ENCODE peak calls at places on chromosomes 1 and 21, in seven cellular contexts. One of them, this sample, is unnamed.

GRCh38 chr1:48526045-48526714 is 54.2 kb upstream of the SPATA6 start:
- DNase-seq in neural crest cell: no peak
- DNase-seq in fibroblast of lung: peak
- DNase-seq in H9: no peak
- DNase-seq in HCT116: no peak
- DNase-seq in CD4-positive, alpha-beta T cell: no peak
- DNase-seq in activated CD8-positive, alpha-beta T cell treated with anti-CD3 and anti-CD28 coated beads for 36 hours: no peak
- DNase-seq in this sample: no peak

GRCh38 chr1:209383422-209383821 is 200.1 kb upstream of the CAMK1G start:
- DNase-seq in CD4-positive, alpha-beta T cell: no peak
- DNase-seq in activated CD8-positive, alpha-beta T cell treated with anti-CD3 and anti-CD28 coated beads for 36 hours: no peak
- DNase-seq in fibroblast of lung: no peak
- DNase-seq in H9: no peak
- DNase-seq in HCT116: no peak
- DNase-seq in neural crest cell: no peak
- DNase-seq in this sample: no peak

GRCh38 chr1:218739426-218739825 is 394.3 kb downstream of the TGFB2 start:
- DNase-seq in fibroblast of lung: peak
- DNase-seq in neural crest cell: no peak
- DNase-seq in HCT116: no peak
- DNase-seq in H9: no peak
- DNase-seq in CD4-positive, alpha-beta T cell: no peak
- DNase-seq in activated CD8-positive, alpha-beta T cell treated with anti-CD3 and anti-CD28 coated beads for 36 hours: no peak
- DNase-seq in this sample: no peak

GRCh38 chr21:32386195-32386870 is 6.5 kb downstream of the URB1 start:
- DNase-seq in fibroblast of lung: no peak
- DNase-seq in H9: no peak
- DNase-seq in activated CD8-positive, alpha-beta T cell treated with anti-CD3 and anti-CD28 coated beads for 36 hours: no peak
- DNase-seq in neural crest cell: no peak
- DNase-seq in CD4-positive, alpha-beta T cell: no peak
- DNase-seq in HCT116: no peak
- DNase-seq in this sample: no peak

GRCh38 chr1:225890346-225891228 is 1.6 kb upstream of the LEFTY1 start:
- DNase-seq in fibroblast of lung: peak
- DNase-seq in CD4-positive, alpha-beta T cell: no peak
- DNase-seq in activated CD8-positive, alpha-beta T cell treated with anti-CD3 and anti-CD28 coated beads for 36 hours: no peak
- DNase-seq in HCT116: no peak
- DNase-seq in H9: peak
- DNase-seq in neural crest cell: no peak
- DNase-seq in this sample: no peak

GRCh38 chr1:213127074-213127473 is 76.0 kb downstream of the RPS6KC1 start:
- DNase-seq in neural crest cell: no peak
- DNase-seq in HCT116: no peak
- DNase-seq in fibroblast of lung: no peak
- DNase-seq in CD4-positive, alpha-beta T cell: no peak
- DNase-seq in H9: no peak
- DNase-seq in activated CD8-positive, alpha-beta T cell treated with anti-CD3 and anti-CD28 coated beads for 36 hours: no peak
- DNase-seq in this sample: no peak

GRCh38 chr1:94562502-94563260 is 21.1 kb upstream of the F3 start:
- DNase-seq in fibroblast of lung: no peak
- DNase-seq in neural crest cell: peak
- DNase-seq in H9: no peak
- DNase-seq in HCT116: no peak
- DNase-seq in activated CD8-positive, alpha-beta T cell treated with anti-CD3 and anti-CD28 coated beads for 36 hours: no peak
- DNase-seq in CD4-positive, alpha-beta T cell: no peak
- DNase-seq in this sample: no peak

GRCh38 chr1:197180252-197180878 is 33.9 kb upstream of the ASPM start:
- DNase-seq in activated CD8-positive, alpha-beta T cell treated with anti-CD3 and anti-CD28 coated beads for 36 hours: no peak
- DNase-seq in CD4-positive, alpha-beta T cell: no peak
- DNase-seq in neural crest cell: no peak
- DNase-seq in HCT116: no peak
- DNase-seq in H9: no peak
- DNase-seq in fibroblast of lung: peak
- DNase-seq in this sample: no peak

GRCh38 chr1:21638531-21639341 is 30.4 kb downstream of the RAP1GAP start:
- DNase-seq in activated CD8-positive, alpha-beta T cell treated with anti-CD3 and anti-CD28 coated beads for 36 hours: peak
- DNase-seq in HCT116: peak
- DNase-seq in fibroblast of lung: peak
- DNase-seq in CD4-positive, alpha-beta T cell: no peak
- DNase-seq in neural crest cell: no peak
- DNase-seq in H9: no peak
- DNase-seq in this sample: no peak

DNA sequence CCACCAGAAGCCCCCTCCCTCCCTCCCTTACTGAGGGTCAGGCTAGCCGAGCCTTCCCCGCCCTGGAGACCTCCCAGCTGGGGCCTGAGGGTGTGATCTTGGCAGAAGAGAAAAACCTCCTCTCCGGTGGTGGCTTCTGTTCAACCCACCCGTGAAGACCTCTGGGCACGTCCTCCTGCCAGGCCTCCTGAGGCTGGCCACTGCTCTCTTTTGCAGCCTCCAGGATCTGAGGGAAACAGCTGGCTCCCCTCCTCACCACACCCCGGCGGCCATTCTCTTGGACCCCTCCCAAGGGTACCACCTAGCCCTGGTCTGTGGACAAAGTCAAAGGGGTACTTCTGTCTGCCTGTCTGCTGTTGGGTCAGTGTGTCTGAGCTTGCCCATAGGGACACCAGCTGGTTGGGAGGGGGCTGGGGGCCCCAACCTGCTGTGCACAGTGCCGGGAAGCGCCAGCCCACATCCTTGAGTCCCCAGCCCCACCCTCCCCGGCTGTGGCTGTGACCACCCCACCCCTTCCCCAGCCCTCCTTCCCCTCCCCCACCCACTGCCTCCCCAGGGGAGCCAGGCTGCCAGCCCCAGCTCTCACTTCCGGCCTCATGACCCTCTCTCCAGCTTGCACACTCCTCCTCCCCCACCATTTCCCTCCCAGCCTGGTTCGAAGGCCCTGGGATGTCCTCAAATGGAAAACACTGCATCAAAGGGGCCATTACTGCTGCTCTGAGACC is 48.1 kb downstream of the AHDC1 start:
- DNase-seq in CD4-positive, alpha-beta T cell: no peak
- DNase-seq in H9: no peak
- DNase-seq in neural crest cell: no peak
- DNase-seq in fibroblast of lung: peak
- DNase-seq in activated CD8-positive, alpha-beta T cell treated with anti-CD3 and anti-CD28 coated beads for 36 hours: peak
- DNase-seq in HCT116: no peak
- DNase-seq in this sample: peak
- TF ChIP-seq CTCF in CD4-positive, alpha-beta T cell: no peak
- TF ChIP-seq CTCF in H9: no peak
- TF ChIP-seq CTCF in neural crest cell: no peak
- TF ChIP-seq CTCF in fibroblast of lung: no peak
- TF ChIP-seq CTCF in activated CD8-positive, alpha-beta T cell treated with anti-CD3 and anti-CD28 coated beads for 36 hours: no peak
- TF ChIP-seq CTCF in HCT116: no peak
- TF ChIP-seq CTCF in this sample: no peak

DNA sequence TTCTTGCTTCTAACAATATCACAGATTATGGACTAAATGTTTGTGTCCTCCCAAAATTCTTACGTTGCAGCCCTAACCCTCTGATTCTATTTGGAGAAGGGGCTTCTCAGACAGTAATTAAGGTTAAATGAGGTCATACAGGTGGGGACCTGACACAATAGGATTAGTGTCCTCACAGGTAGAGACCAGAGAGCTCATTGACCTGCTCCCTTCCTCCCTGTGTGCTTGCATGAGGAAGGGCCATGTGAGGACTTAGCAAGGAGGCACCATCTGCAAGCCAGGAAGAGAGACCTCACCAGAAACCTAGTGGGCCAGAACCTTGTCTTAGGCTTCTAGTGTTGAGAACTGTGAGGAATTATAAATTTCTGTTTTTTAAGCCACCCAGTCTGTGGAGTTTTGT is 322.6 kb downstream of the SMYD3 start:
- DNase-seq in activated CD8-positive, alpha-beta T cell treated with anti-CD3 and anti-CD28 coated beads for 36 hours: no peak
- DNase-seq in CD4-positive, alpha-beta T cell: no peak
- DNase-seq in fibroblast of lung: no peak
- DNase-seq in HCT116: no peak
- DNase-seq in neural crest cell: no peak
- DNase-seq in H9: no peak
- DNase-seq in this sample: no peak
- TF ChIP-seq CTCF in activated CD8-positive, alpha-beta T cell treated with anti-CD3 and anti-CD28 coated beads for 36 hours: no peak
- TF ChIP-seq CTCF in CD4-positive, alpha-beta T cell: no peak
- TF ChIP-seq CTCF in fibroblast of lung: no peak
- TF ChIP-seq CTCF in HCT116: no peak
- TF ChIP-seq CTCF in neural crest cell: no peak
- TF ChIP-seq CTCF in H9: no peak
- TF ChIP-seq CTCF in this sample: no peak

DNA sequence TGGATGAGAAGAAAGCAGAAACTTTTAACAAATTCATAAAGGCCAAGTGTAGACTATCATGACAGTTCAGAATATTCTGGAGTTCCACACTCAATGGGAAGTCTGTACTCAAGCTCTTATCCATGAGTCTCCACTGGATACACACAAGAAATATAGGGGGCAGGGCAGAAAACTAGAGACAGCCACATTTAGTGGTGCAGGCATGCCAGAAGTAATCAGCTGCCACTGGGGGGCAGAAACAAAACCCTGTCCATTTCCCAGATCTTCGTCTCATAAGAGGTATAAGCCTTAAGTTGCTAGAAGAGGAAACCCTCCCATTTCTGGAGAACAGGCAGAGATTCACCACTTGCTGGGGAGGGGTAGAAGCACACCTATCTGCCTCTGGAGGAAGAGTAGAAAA is 166.8 kb upstream of the GALNT2 start:
- DNase-seq in HCT116: no peak
- DNase-seq in H9: no peak
- DNase-seq in activated CD8-positive, alpha-beta T cell treated with anti-CD3 and anti-CD28 coated beads for 36 hours: no peak
- DNase-seq in neural crest cell: no peak
- DNase-seq in CD4-positive, alpha-beta T cell: no peak
- DNase-seq in fibroblast of lung: no peak
- DNase-seq in this sample: no peak
- TF ChIP-seq CTCF in HCT116: no peak
- TF ChIP-seq CTCF in H9: peak
- TF ChIP-seq CTCF in activated CD8-positive, alpha-beta T cell treated with anti-CD3 and anti-CD28 coated beads for 36 hours: no peak
- TF ChIP-seq CTCF in neural crest cell: no peak
- TF ChIP-seq CTCF in CD4-positive, alpha-beta T cell: no peak
- TF ChIP-seq CTCF in fibroblast of lung: no peak
- TF ChIP-seq CTCF in this sample: no peak

DNA sequence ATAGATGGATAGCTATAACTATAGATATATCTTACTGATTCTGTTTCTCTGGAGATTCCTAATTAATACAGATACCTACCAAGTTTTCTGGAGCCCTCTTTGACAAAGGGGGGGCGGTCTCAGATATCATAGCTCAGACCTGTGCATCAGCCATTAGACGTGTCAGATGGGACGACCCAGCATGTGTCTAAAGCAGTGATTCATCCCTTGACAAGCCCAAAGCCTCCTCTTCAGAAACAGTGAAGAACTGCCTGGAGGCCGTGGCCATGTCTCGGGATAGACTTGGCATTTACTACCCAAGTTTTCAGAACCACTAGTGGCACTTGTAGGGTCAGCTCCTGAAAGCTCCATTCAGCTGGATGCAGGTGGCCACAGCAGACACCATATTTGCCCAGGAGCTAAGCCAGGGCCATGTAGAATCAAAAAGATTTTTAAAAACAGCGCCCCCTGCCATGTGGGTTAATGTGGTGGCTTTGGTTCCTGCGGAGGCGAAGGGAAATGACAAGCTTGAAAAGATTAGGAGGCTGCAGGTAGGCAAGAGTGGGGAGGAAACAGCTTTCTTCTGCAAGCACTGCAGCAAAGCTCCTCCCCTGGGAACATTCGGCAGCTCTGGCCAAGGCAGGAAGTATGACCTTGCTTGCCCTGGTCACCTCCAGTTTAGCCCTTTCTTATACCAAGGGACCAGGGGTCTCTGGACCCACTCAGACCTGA is 82.2 kb downstream of the FBXO2 start:
- DNase-seq in fibroblast of lung: no peak
- DNase-seq in activated CD8-positive, alpha-beta T cell treated with anti-CD3 and anti-CD28 coated beads for 36 hours: peak
- DNase-seq in H9: peak
- DNase-seq in neural crest cell: no peak
- DNase-seq in HCT116: peak
- DNase-seq in CD4-positive, alpha-beta T cell: no peak
- DNase-seq in this sample: no peak
- TF ChIP-seq CTCF in fibroblast of lung: no peak
- TF ChIP-seq CTCF in activated CD8-positive, alpha-beta T cell treated with anti-CD3 and anti-CD28 coated beads for 36 hours: no peak
- TF ChIP-seq CTCF in H9: peak
- TF ChIP-seq CTCF in neural crest cell: peak
- TF ChIP-seq CTCF in HCT116: peak
- TF ChIP-seq CTCF in CD4-positive, alpha-beta T cell: no peak
- TF ChIP-seq CTCF in this sample: peak

GRCh38 chr1:3551711-3552110 is 59.6 kb downstream of the MEGF6 start:
- DNase-seq in activated CD8-positive, alpha-beta T cell treated with anti-CD3 and anti-CD28 coated beads for 36 hours: no peak
- DNase-seq in neural crest cell: no peak
- DNase-seq in HCT116: no peak
- DNase-seq in fibroblast of lung: no peak
- DNase-seq in CD4-positive, alpha-beta T cell: no peak
- DNase-seq in H9: no peak
- DNase-seq in this sample: no peak
- TF ChIP-seq CTCF in activated CD8-positive, alpha-beta T cell treated with anti-CD3 and anti-CD28 coated beads for 36 hours: no peak
- TF ChIP-seq CTCF in neural crest cell: no peak
- TF ChIP-seq CTCF in HCT116: no peak
- TF ChIP-seq CTCF in fibroblast of lung: no peak
- TF ChIP-seq CTCF in CD4-positive, alpha-beta T cell: no peak
- TF ChIP-seq CTCF in H9: no peak
- TF ChIP-seq CTCF in this sample: no peak

DNA sequence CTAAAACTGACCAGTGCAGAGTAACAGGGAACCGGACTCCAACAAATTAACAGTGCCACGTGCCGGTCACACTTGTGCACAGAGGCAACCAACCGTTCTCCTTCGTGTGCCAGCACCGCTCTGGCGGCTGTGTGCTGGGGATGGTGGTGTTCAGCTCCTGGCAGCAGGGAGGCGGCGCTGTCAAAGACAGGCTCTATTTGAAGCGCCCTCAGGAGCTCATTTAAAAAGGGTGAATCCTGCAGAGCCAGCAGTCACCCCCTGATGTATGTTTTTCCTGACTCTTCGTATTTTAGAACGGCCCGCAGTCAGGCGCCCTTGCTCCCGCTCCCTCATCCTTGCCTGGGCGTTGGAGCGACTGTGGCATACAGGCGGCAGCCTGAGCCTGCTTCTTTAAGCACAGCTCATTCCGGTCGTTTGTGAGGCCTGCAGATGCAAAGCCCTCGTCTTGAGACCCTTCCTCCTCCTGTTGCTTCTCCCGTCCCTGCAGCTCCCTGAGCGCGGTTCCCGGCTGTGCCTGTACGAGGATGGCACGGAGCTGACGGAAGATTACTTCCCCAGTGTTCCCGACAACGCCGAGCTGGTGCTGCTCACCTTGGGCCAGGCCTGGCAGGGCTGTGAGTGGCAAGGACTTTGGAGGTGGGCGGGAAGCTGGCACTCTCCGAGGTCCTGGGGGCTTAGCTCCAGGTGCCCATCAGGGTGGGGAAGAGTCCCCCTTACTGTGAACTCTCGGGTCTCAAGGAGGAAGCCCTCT is 1.1 kb downstream of the DFFB start:
- DNase-seq in HCT116: no peak
- DNase-seq in H9: no peak
- DNase-seq in activated CD8-positive, alpha-beta T cell treated with anti-CD3 and anti-CD28 coated beads for 36 hours: peak
- DNase-seq in CD4-positive, alpha-beta T cell: no peak
- DNase-seq in fibroblast of lung: peak
- DNase-seq in neural crest cell: no peak
- DNase-seq in this sample: no peak
- TF ChIP-seq CTCF in HCT116: peak
- TF ChIP-seq CTCF in H9: peak
- TF ChIP-seq CTCF in activated CD8-positive, alpha-beta T cell treated with anti-CD3 and anti-CD28 coated beads for 36 hours: no peak
- TF ChIP-seq CTCF in CD4-positive, alpha-beta T cell: no peak
- TF ChIP-seq CTCF in fibroblast of lung: peak
- TF ChIP-seq CTCF in neural crest cell: no peak
- TF ChIP-seq CTCF in this sample: peak

This sample was measured in GM13977.